ENCODE peak calls at places on chromosomes 7 and 10, in five cellular contexts. P, M, N, L and Z are unnamed samples.

GRCh38 chr7:77426521-77427051 is 10.4 kb upstream of the GSAP start:
- DNase-seq in P (no peak), M (no peak), N (no peak), L (no peak), Z (no peak)

GRCh38 chr7:147547252-147547897 is 1043.2 kb upstream of the C7orf33 start:
- DNase-seq in P (no peak), M (no peak), N (peak; percentile 40), L (no peak), Z (no peak)

GRCh38 chr7:115005241-115005640 is 83.3 kb downstream of the MDFIC start:
- DNase-seq in P (no peak), M (no peak), N (no peak), L (no peak), Z (no peak)

GRCh38 chr7:132065193-132065972 is 509.0 kb upstream of the PODXL start:
- DNase-seq in P (no peak), M (no peak), N (no peak), L (peak; percentile 70), Z (no peak)

GRCh38 chr10:110042181-110042580 is 34.4 kb downstream of the ADD3 start:
- DNase-seq in P (no peak), M (no peak), N (no peak), L (no peak), Z (no peak)

GRCh38 chr10:59561397-59562121 is 148.1 kb downstream of the SLC16A9 start:
- DNase-seq in P (no peak), M (no peak), N (no peak), L (no peak), Z (no peak)

GRCh38 chr7:3092468-3092867 is 48.8 kb upstream of the CARD11 start:
- DNase-seq in P (peak; percentile 20), M (peak; percentile 58), N (no peak), L (no peak), Z (peak; percentile 58)

GRCh38 chr7:131015131-131015954 is 281.3 kb upstream of the KLF14 start:
- DNase-seq in P (no peak), M (no peak), N (no peak), L (no peak), Z (no peak)

GRCh38 chr7:21468969-21469368 is 41.1 kb downstream of the SP4 start:
- DNase-seq in P (no peak), M (no peak), N (no peak), L (no peak), Z (no peak)

GRCh38 chr10:101214446-101215396 is 14.5 kb downstream of the LBX1 start:
- DNase-seq in P (no peak), M (peak; percentile 68), N (peak; percentile 61), L (no peak), Z (peak; percentile 73)

GRCh38 chr7:16785316-16785715 is 19.5 kb downstream of the AGR2 start:
- DNase-seq in P (no peak), M (no peak), N (no peak), L (no peak), Z (no peak)

GRCh38 chr7:134502463-134502862 is 24.9 kb upstream of the AKR1B10 start:
- DNase-seq in P (peak; percentile 40), M (no peak), N (peak; percentile 26), L (no peak), Z (no peak)

GRCh38 chr7:36658603-36659516 is 65.4 kb downstream of the AOAH start:
- DNase-seq in P (peak; percentile 48), M (no peak), N (peak; percentile 27), L (no peak), Z (no peak)

GRCh38 chr7:28990200-28990960 is 32.2 kb upstream of the TRIL start:
- DNase-seq in P (no peak), M (no peak), N (no peak), L (no peak), Z (no peak)

GRCh38 chr10:122417667-122418066 is 36.8 kb upstream of the ARMS2 start:
- DNase-seq in P (no peak), M (no peak), N (no peak), L (no peak), Z (no peak)

GRCh38 chr10:37816290-37816689 is 41.1 kb downstream of the ZNF248 start:
- DNase-seq in P (no peak), M (no peak), N (no peak), L (no peak), Z (no peak)
- H3K9me3 ChIP-seq in P (peaks cover 27% of the 10 kb centered on the region), M (peaks cover 74% of the 10 kb centered on the region), N (no peaks in the 10 kb centered on the region), L (peaks cover 74% of the 10 kb centered on the region), Z (peaks cover 9% of the 10 kb centered on the region)

GRCh38 chr10:37865957-37866671 is 8.7 kb upstream of the ZNF248 start:
- DNase-seq in P (no peak), M (no peak), N (no peak), L (no peak), Z (no peak)

GRCh38 chr10:37872955-37873354 is 15.5 kb upstream of the ZNF248 start:
- DNase-seq in P (no peak), M (no peak), N (no peak), L (no peak), Z (no peak)

GRCh38 chr10:37871143-37871542 is 13.7 kb upstream of the ZNF248 start:
- DNase-seq in P (no peak), M (no peak), N (no peak), L (no peak), Z (no peak)

GRCh38 chr10:37872283-37872682 is 14.9 kb upstream of the ZNF248 start:
- DNase-seq in P (no peak), M (no peak), N (no peak), L (no peak), Z (no peak)

DNA sequence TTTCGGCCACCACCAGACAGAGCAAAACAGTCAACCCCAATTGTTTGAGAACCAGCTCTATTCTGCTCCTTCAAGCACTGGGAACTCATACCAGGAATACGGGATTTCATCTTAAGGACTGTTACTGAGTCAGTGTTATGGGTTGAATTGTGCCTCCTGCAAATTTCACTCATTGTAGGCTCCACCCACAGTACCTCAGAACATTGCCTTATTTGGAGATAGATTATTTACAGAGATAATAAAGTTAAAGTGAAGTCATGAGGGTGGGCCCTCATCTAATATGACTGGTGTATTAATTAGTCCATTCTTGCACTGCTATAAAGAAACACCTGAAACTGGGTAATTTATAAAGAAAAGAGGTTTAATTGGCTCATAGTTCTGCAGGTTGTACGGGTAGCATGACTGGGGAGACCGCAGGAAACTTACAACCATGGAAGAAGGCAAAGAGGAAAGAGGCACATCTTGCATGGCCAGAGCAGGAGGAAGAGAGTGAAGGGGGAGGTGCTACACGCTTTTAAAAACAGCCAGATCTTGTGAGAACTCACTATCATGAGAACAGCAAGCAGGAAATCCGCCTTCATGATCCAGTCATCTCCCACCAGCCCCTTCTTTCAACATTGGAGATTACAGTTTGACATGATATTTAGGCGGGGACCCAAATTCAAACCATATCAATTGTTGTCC is 14.3 kb upstream of the ZNF248 start:
- DNase-seq in P (no peak), M (no peak), N (no peak), L (no peak), Z (no peak)
- H3K9me3 ChIP-seq in P (no peaks in the 10 kb centered on the region), M (no peaks in the 10 kb centered on the region), N (no peaks in the 10 kb centered on the region), L (no peaks in the 10 kb centered on the region), Z (no peaks in the 10 kb centered on the region)

DNA sequence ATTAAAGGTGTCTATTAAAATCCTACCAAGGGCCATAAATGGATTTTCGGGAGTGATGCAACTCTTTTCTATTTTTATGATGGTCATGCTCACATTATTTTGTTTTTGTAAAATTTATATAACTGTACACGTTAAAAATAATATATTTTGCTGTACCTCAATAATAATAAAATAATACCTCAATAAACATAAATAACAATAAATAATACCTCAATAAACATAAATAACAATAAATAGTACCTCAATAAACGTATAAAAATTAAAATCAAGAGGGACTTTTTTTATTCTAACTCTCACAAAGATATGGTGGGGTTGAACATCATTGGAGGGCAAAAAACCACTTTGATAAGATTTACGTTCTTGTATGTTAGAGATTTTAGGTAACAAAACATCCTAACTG is 1189.6 kb upstream of the CELF2 start:
- DNase-seq in P (no peak), M (no peak), N (no peak), L (no peak), Z (no peak)
- H3K9me3 ChIP-seq in P (no peaks in the 10 kb centered on the region), M (no peaks in the 10 kb centered on the region), N (no peaks in the 10 kb centered on the region), L (no peaks in the 10 kb centered on the region), Z (no peaks in the 10 kb centered on the region)

DNA sequence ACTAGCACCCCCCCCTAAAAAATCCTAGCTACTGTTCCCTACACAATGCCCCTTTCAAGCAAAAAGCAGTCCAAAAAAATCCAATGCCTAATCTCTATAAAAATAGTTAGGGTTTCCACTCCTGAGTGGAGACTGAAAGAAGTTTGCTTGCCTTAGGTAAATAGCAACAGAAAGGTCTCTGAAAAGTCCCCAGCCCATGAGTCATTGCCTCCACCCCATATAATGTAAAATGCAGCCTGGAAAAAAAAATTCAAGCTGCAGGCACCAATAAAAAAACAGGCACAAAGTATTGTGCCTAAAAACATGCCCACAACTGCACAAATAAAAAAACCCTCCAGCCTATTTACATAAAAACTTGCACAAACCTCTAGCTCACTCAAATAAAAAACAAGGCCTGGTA is 47.5 kb downstream of the ZNF680 start:
- DNase-seq in P (no peak), M (no peak), N (no peak), L (no peak), Z (no peak)
- H3K9me3 ChIP-seq in P (peaks cover 22% of the 10 kb centered on the region), M (peaks cover 86% of the 10 kb centered on the region), N (no peaks in the 10 kb centered on the region), L (peaks cover 56% of the 10 kb centered on the region), Z (peaks cover 25% of the 10 kb centered on the region)

DNA sequence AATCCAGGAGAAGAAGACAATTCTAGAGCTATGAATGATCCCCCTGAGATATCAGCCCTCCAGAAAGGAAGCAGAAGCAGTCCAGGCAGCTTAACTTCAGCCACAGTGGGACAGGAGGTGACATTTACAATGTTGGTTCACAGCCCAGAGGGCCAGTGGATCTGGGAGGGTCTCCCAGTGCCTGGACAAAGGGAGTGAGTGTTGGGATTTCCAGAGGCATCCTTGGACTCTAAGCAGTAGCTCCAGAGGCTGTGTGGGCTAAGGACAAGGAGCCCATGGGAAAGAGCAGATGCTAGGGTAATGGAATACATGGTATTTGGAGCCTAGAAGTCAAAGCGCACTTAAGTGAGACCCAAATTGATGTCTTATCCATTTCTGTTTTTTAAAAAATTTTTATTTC is 97.4 kb upstream of the NUPR2 start:
- DNase-seq in P (no peak), M (no peak), N (no peak), L (no peak), Z (no peak)
- H3K9me3 ChIP-seq in P (peaks cover 7% of the 10 kb centered on the region), M (peaks cover 5% of the 10 kb centered on the region), N (no peaks in the 10 kb centered on the region), L (no peaks in the 10 kb centered on the region), Z (no peaks in the 10 kb centered on the region)

DNA sequence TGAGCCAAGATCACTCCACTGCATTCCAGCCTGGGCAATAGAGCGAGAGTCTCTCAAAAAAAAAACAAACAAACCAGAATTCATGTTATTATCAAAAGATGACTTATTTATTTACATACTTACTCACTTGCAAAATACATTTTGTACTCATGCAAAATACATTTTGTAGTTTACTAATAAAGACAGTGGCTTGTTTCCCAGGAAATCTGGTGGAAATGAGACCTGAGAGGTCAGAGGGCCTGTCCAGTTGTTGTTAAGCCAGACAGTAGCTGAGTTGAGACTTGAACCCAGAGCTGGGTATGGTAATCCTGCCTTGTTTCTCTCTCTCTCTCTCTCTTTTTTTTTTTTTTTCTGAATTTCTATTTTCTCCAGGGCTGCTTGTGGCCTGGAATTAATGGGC is 29.5 kb downstream of the PDSS1 start:
- DNase-seq in P (no peak), M (no peak), N (no peak), L (no peak), Z (no peak)
- H3K9me3 ChIP-seq in P (no peaks in the 10 kb centered on the region), M (no peaks in the 10 kb centered on the region), N (no peaks in the 10 kb centered on the region), L (no peaks in the 10 kb centered on the region), Z (no peaks in the 10 kb centered on the region)

GRCh38 chr7:6691103-6691502 is 15.6 kb downstream of the ZNF12 start:
- DNase-seq in P (no peak), M (no peak), N (no peak), L (no peak), Z (no peak)
- H3K9me3 ChIP-seq in P (peaks cover 85% of the 10 kb centered on the region), M (peaks cover 94% of the 10 kb centered on the region), N (peaks cover 4% of the 10 kb centered on the region), L (peaks cover 93% of the 10 kb centered on the region), Z (peaks cover 44% of the 10 kb centered on the region)